ENCODE peak calls at places on chromosomes 16 and 17, in five cellular contexts. W is keratinocyte, Y is K562, H is tibial nerve, J is pancreas. Z is an unnamed sample.

GRCh38 chr17:67215991-67216421 is 29.0 kb downstream of the HELZ start:
- DNase-seq in Y (no peak), J (no peak), H (no peak), W (no peak), Z (no peak)

GRCh38 chr16:56709686-56710040 is 20.3 kb upstream of the NUP93 start:
- DNase-seq in W (no peak), J (no peak), Y (no peak), H (no peak), Z (no peak)

GRCh38 chr16:17027488-17028129 is 443.2 kb downstream of the XYLT1 start:
- DNase-seq in W (no peak), Y (no peak), J (no peak), H (no peak), Z (no peak)

GRCh38 chr16:89890200-89890599 is 16.8 kb downstream of the TCF25 start:
- DNase-seq in W (no peak), Y (no peak), J (no peak), H (no peak), Z (no peak)

GRCh38 chr16:28845173-28846079 is 722 bp downstream of the TUFM start:
- DNase-seq in W (no peak), J (no peak), Y (peak), H (no peak), Z (no peak)

GRCh38 chr17:1627219-1627986 is 1.2 kb downstream of the SLC43A2 start:
- DNase-seq in W (no peak), J (no peak), Y (peak), H (peak), Z (no peak)

GRCh38 chr16:19765860-19766553 is 47.9 kb downstream of the IQCK start:
- DNase-seq in Y (no peak), J (peak), H (peak), W (no peak), Z (no peak)

GRCh38 chr17:73522107-73522506 is 122.1 kb downstream of the SDK2 start:
- DNase-seq in H (no peak), J (no peak), Y (no peak), W (no peak), Z (no peak)

GRCh38 chr17:57750930-57751329 is 5.8 kb upstream of the CCDC182 start:
- DNase-seq in J (no peak), Y (no peak), H (no peak), W (no peak), Z (no peak)

GRCh38 chr17:48601184-48601527 is 3.6 kb downstream of the HOXB6 start:
- DNase-seq in J (no peak), H (no peak), Y (no peak), W (no peak), Z (no peak)

GRCh38 chr17:48601528-48602430 is 3.0 kb downstream of the HOXB6 start:
- DNase-seq in W (no peak), Y (no peak), H (no peak), J (no peak), Z (no peak)

GRCh38 chr17:48598727-48599126 is 5.1 kb upstream of the HOXB5 start:
- DNase-seq in J (no peak), W (no peak), H (no peak), Y (no peak), Z (no peak)

GRCh38 chr17:48599373-48599772 is 5.4 kb downstream of the HOXB6 start:
- DNase-seq in Y (no peak), W (no peak), J (no peak), H (no peak), Z (no peak)

DNA sequence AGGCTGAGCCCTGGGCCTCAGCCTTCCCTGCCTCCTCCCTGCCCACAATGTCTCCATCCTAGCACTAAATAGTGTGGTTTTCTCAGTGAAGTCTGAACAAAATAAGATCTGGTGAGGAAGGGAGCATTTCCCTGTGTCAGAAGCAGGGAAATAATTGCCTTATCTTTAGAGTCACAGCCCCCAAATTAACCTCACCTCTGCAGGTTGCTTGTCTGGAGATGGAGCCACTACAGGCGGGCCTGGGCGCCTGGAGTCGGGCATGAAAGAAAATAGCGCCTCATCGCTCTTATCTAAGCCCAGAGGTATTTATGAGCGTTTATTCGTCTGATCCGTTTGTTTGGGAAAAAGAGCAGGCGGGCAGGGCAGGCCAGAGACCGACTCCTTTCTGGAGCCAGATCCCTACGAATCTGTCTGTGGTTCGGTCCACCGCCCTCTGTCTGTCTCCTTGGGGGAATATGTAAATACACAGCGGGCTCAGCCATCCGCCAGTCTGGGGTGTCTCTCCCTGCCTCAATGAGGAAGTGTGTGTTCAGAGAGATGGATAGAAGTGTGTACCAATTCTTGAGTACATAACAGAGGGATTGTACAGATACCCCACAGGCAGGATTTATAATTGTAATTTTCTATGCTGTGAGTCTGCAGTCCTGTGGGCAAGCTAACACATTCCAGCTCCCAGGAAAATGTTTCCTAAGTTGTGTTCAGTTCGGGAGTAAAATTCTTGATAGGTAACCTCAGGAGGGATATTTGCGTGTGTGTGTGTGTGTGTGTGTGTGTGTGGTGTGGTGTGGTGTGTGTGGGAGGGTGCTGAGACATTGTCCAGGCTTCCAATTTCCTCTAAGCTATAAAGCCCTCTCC is 4.3 kb downstream of the HOXB6 start:
- DNase-seq in W (no peak), H (no peak), J (no peak), Y (no peak), Z (no peak)
- H3K4me3 ChIP-seq in W (no peak), H (no peak), J (no peak), Y (no peak), Z (no peak)

DNA sequence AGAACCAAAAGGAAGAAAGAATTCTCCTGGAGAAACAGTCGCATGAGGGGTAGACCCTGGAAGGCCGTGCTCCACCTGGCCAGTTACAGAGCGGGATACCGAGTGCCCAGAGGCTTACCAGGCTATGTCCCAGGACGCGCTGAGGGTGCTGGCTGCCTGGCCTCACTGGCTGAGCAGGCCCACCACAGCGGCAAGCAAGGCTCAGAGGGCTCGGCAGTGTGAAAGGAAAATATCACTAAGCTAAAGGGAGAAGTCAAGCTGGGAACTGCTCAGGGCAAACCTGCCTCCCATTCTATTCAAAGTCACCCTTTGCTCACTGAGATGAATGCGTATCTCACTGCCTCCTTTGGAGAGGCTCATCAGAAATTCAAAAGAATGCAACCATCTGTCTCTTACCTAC is 37.5 kb downstream of the CCDC57 start:
- DNase-seq in Y (no peak), J (no peak), W (no peak), H (no peak), Z (no peak)
- H3K27ac ChIP-seq in Y (no peak), J (no peak), W (no peak), H (no peak), Z (no peak)

DNA sequence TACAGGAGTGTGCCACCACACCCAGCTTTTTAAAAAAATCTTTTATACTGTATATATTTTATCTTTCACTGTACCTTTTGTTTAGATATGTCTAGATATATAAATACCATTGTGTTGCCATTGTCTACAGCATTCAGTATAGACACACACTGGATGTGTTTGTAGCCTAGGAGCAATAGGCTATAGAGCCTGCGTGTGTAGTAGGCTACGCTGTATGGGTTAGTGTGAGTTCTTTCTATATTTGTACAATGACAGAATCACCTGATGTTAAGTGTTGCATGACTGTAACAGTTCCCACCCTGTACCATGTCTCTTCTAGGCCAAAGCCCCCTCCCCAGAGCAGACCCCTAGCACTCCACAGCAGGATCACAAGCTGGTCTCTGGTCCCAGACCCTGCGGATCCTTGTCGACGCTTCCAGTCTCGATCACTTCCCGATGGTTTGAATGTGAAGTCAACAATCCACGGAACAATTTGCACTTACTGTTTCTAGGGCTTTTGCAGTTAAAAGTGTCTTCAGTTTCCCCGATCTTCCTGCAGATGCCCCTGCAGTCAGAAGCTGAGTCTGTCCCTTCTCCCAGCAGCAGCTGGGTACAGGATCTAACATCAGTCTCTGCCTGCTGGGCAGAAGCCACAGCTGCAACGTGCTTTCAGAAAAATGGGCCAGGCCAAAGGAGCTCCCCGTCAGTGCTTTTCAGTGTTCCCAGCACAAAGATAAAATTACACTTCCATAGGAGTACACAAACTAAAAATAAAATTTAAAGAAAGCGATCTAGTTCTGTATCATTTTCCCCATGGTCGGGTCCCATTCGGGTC is 35.3 kb downstream of the ADAM11 start:
- DNase-seq in Y (no peak), J (no peak), W (no peak), H (no peak), Z (no peak)
- TF ChIP-seq CTCF in Y (no peak), J (no peak), W (no peak), H (no peak), Z (no peak)

GRCh38 chr17:17120294-17120693 is 78.0 kb downstream of the MPRIP start:
- DNase-seq in H (no peak), J (no peak), W (no peak), Y (peak), Z (no peak)
- H3K4me3 ChIP-seq in H (no peak), J (no peak), W (no peak), Y (no peak), Z (no peak)

GRCh38 chr17:42386784-42387183 is 1.5 kb downstream of the STAT3 start:
- DNase-seq in Y (no peak), J (no peak), W (no peak), H (no peak), Z (no peak)
- H3K27ac ChIP-seq in Y (peak), J (peak), W (peak), H (peak), Z (peak)

GRCh38 chr17:55269894-55270293 is 5.1 kb downstream of the HLF start:
- DNase-seq in H (no peak), Y (no peak), W (no peak), J (no peak), Z (no peak)
- TF ChIP-seq CTCF in H (no peak), Y (no peak), W (no peak), J (no peak), Z (no peak)

DNA sequence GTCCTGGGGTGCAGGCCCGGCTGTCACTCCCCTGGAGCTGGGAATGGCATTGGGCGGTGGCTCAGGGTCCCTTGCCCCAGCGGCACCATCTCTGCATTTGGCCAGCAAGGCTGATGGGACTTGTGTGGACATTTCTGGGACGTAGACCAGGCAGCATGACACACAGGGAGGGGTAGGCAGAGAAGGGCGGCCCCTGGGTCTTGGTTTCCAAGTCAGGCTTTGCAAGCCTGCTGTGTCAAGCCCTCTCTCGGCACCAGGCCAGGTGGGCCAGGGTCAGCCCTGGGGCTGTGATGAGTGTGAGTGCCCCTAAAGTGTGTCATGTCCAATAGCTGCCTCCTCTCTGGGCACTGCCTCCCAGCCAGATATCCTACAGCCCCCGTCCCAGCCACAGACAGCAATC is 335.2 kb downstream of the SEC14L1 start:
- DNase-seq in J (no peak), W (no peak), H (no peak), Y (no peak), Z (no peak)
- H3K4me3 ChIP-seq in J (no peak), W (no peak), H (no peak), Y (no peak), Z (no peak)

DNA sequence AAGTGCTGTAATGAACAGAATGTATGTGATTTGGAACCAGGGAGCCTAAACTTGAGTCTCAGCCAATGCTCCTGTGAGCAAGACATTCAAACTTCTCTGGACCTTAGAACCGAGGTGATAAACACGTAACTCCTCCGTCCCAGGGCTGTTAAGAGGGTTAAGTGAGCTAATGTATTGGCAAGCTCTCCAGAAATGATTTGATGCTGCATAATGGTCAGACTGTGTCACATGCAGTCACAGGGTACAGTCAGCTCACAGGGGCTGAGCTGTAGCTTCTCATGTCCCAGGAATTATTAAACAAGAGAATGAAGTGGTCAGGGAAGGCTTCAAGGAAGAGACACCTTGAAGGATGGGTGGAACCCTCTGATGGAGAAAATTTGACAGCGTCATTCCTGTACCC is 10.1 kb upstream of the SLC4A1 start:
- DNase-seq in H (no peak), W (no peak), Y (no peak), J (no peak), Z (no peak)
- H3K27ac ChIP-seq in H (no peak), W (no peak), Y (no peak), J (no peak), Z (no peak)